ENCODE peak calls at places on chromosome 14, in seven cellular contexts. W, M, L, J, Y, K and U are unnamed samples.
A peak's percentile ranks its signal among the peaks of the same experiment; 100 is the strongest.

GRCh38 chr14:64266206-64266605 is 28.0 kb downstream of the ESR2 start:
- DNase-seq in J (no peak), Y (no peak), K (no peak), M (no peak), W (no peak), L (no peak), U (no peak)

GRCh38 chr14:63562414-63562813 is 19.2 kb upstream of the PPP2R5E start:
- DNase-seq in Y (no peak), K (no peak), J (no peak), W (no peak), M (no peak), L (no peak), U (no peak)

GRCh38 chr14:42149609-42150261 is 543.1 kb downstream of the LRFN5 start:
- DNase-seq in L (no peak), W (no peak), M (no peak), Y (no peak), J (no peak), K (no peak), U (no peak)

GRCh38 chr14:74627071-74627470 is 15.0 kb upstream of the LTBP2 start:
- DNase-seq in W (no peak), M (no peak), K (no peak), J (no peak), L (no peak), Y (no peak), U (no peak)

GRCh38 chr14:62081956-62082355 is 319.7 kb downstream of the SNAPC1 start:
- DNase-seq in L (no peak), J (no peak), K (no peak), Y (no peak), M (no peak), W (no peak), U (no peak)

GRCh38 chr14:104882325-104882973 is 17.4 kb downstream of the CEP170B start:
- DNase-seq in K (no peak), Y (peak; percentile 50), L (no peak), W (no peak), J (peak; percentile 83), M (no peak), U (peak; percentile 68)

GRCh38 chr14:64880382-64881121 is 845 bp upstream of the SPTB start:
- DNase-seq in J (peak; percentile 43), L (peak; percentile 53), K (peak; percentile 24), Y (peak; percentile 73), M (no peak), W (no peak), U (peak; percentile 80)

GRCh38 chr14:88163731-88164255 is 158.9 kb downstream of the GPR65 start:
- DNase-seq in J (no peak), L (no peak), W (no peak), Y (no peak), M (peak; percentile 67), K (no peak), U (no peak)

GRCh38 chr14:65258391-65258790 is 154.1 kb upstream of the FUT8 start:
- DNase-seq in W (no peak), M (no peak), Y (peak; percentile 25), L (no peak), K (no peak), J (no peak), U (no peak)

GRCh38 chr14:64623576-64624165 is 73.9 kb downstream of the PPP1R36 start:
- DNase-seq in J (no peak), M (no peak), W (no peak), L (no peak), Y (no peak), K (no peak), U (no peak)

GRCh38 chr14:21203470-21204166 is 47.8 kb upstream of the OR5AU1 start:
- DNase-seq in J (no peak), W (no peak), K (no peak), M (no peak), Y (no peak), L (no peak), U (no peak)

GRCh38 chr14:53458368-53458814 is 305.3 kb upstream of the DDHD1 start:
- DNase-seq in W (no peak), Y (peak; percentile 42), M (no peak), K (no peak), L (no peak), J (no peak), U (no peak)

GRCh38 chr14:101335061-101335661 is 226.1 kb upstream of the DIO3 start:
- DNase-seq in K (no peak), W (no peak), L (peak; percentile 67), Y (no peak), J (no peak), M (no peak), U (no peak)

GRCh38 chr14:62776300-62776699 is 269.0 kb downstream of the KCNH5 start:
- DNase-seq in M (no peak), J (no peak), K (no peak), Y (no peak), W (no peak), L (no peak), U (no peak)

GRCh38 chr14:64569108-64570045 is 19.6 kb downstream of the PPP1R36 start:
- DNase-seq in M (no peak), J (peak; percentile 26), K (peak; percentile 69), L (peak; percentile 45), Y (peak; percentile 64), W (peak; percentile 55), U (no peak)

GRCh38 chr14:65222434-65222833 is 120.1 kb upstream of the MAX start:
- DNase-seq in L (peak; percentile 72), M (no peak), K (no peak), Y (no peak), J (peak; percentile 68), W (no peak), U (peak; percentile 86)

GRCh38 chr14:86802726-86803125 is 1190.3 kb downstream of the GALC start:
- DNase-seq in J (no peak), M (no peak), K (no peak), Y (no peak), W (no peak), L (no peak), U (no peak)

GRCh38 chr14:68361231-68361630 is 431.6 kb downstream of the ZFP36L1 start:
- DNase-seq in K (no peak), W (no peak), Y (no peak), L (no peak), J (no peak), M (no peak), U (no peak)

GRCh38 chr14:23362200-23362599 is 2.8 kb downstream of the EFS start:
- DNase-seq in K (no peak), J (no peak), W (no peak), M (no peak), L (no peak), Y (no peak), U (peak; percentile 8)
- TF ChIP-seq CTCF in K (no peak), J (no peak), W (peak; percentile 13), M (no peak), L (no peak), Y (no peak), U (no peak)

GRCh38 chr14:71588028-71588427 is 344.2 kb upstream of the RGS6 start:
- DNase-seq in M (no peak), K (no peak), Y (no peak), L (no peak), J (no peak), W (no peak), U (no peak)

GRCh38 chr14:71592361-71592760 is 339.9 kb upstream of the RGS6 start:
- DNase-seq in M (no peak), J (no peak), L (no peak), Y (no peak), K (no peak), W (no peak), U (no peak)

GRCh38 chr14:71588576-71589215 is 343.5 kb upstream of the RGS6 start:
- DNase-seq in M (no peak), Y (no peak), K (no peak), L (no peak), J (no peak), W (no peak), U (no peak)

GRCh38 chr14:71591929-71592328 is 340.3 kb upstream of the RGS6 start:
- DNase-seq in Y (no peak), W (no peak), L (no peak), K (no peak), M (no peak), J (no peak), U (no peak)

GRCh38 chr14:71590131-71590530 is 342.1 kb upstream of the RGS6 start:
- DNase-seq in J (no peak), M (no peak), W (no peak), Y (no peak), L (no peak), K (no peak), U (no peak)
- H3K4me1 ChIP-seq in J (peaks cover 3% of the 10 kb centered on the region), M (peaks cover 13% of the 10 kb centered on the region), W (peaks cover 32% of the 10 kb centered on the region), Y (no peaks in the 10 kb centered on the region), L (peaks cover 16% of the 10 kb centered on the region), K (peaks cover 14% of the 10 kb centered on the region), U (peaks cover 11% of the 10 kb centered on the region)

DNA sequence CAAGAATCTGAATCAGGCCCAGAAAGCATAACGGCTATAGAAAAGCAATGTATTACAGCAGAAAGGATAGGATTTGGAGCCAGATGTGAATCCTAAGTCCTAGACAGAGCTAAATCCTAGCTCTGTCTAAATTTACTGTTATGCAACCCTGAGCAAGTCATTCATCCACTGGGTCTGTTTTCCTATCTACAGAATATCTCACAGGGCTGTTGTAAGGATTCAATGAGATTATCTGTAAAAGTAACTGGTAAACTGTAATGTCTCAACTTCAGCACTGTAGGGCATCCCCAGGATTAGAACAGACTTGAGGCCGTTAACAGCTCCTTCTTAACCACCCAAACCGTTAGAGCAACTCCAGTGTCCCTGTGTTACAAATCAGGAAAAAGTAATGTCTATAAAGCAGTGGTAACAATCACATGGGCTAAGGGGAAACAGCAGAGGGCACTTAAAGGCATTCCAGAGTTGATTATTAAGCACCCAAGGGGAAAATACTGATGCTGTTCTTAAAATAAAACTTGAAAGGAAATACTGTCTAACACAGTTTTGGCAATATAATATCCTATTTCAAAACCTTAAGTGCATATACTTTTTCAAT is 10.1 kb downstream of the GMFB start:
- DNase-seq in J (no peak), Y (no peak), L (no peak), M (no peak), K (no peak), W (no peak), U (no peak)
- TF ChIP-seq POLR2A in J (no peak), Y (no peak), L (no peak), M (no peak), K (no peak), W (no peak), U (no peak)

GRCh38 chr14:51071851-51072250 is 23.1 kb downstream of the TRIM9 start:
- DNase-seq in Y (no peak), J (no peak), M (no peak), L (peak; percentile 40), K (peak; percentile 33), W (no peak), U (no peak)
- TF ChIP-seq CTCF in Y (no peak), J (no peak), M (no peak), L (no peak), K (no peak), W (no peak), U (no peak)

GRCh38 chr14:69701857-69702256 is 65.1 kb upstream of the SRSF5 start:
- DNase-seq in W (no peak), J (no peak), L (no peak), M (no peak), K (no peak), Y (no peak), U (no peak)
- H3K4me1 ChIP-seq in W (peaks cover 28% of the 10 kb centered on the region), J (peaks cover 20% of the 10 kb centered on the region), L (peaks cover 2% of the 10 kb centered on the region), M (peaks cover 29% of the 10 kb centered on the region), K (no peaks in the 10 kb centered on the region), Y (no peaks in the 10 kb centered on the region), U (peaks cover 77% of the 10 kb centered on the region)